ENCODE peak calls at places on chromosomes 2 and 18, in seven cellular contexts. V is KG1, W is NCI-H1694 treated with DMSO at 0.1 percent for 48 hours, T is hippocampal formation, K is NCI-H1105, Z is right cardiac atrium, Q is NCI-H2171 treated with DMSO at 0.1 percent for 48 hours. B is an unnamed sample.

GRCh38 chr2:18487266-18487665 is 73.2 kb downstream of the RDH14 start:
- DNase-seq in Q (no peak), W (no peak), Z (no peak), K (no peak), T (no peak), V (no peak), B (no peak)

GRCh38 chr2:177056540-177056939 is 156.1 kb upstream of the HNRNPA3 start:
- DNase-seq in T (no peak), Q (no peak), K (no peak), W (no peak), Z (no peak), V (no peak), B (no peak)

GRCh38 chr2:56184500-56184996 is 758 bp downstream of the CCDC85A start:
- DNase-seq in Q (peak; percentile 41), Z (no peak), V (no peak), K (peak; percentile 44), T (peak; percentile 29), W (no peak), B (no peak)

GRCh38 chr18:13540783-13541182 is 185.6 kb downstream of the FAM210A start:
- DNase-seq in T (no peak), K (no peak), V (no peak), W (no peak), Q (no peak), Z (no peak), B (no peak)

GRCh38 chr2:23554054-23554697 is 169.2 kb downstream of the KLHL29 start:
- DNase-seq in W (no peak), Z (peak; percentile 73), V (no peak), T (no peak), K (no peak), Q (no peak), B (no peak)

GRCh38 chr2:53777134-53777533 is 9.5 kb downstream of the CHAC2 start:
- DNase-seq in V (no peak), W (no peak), K (no peak), Z (no peak), Q (no peak), T (no peak), B (no peak)

GRCh38 chr2:70367722-70368323 is 66.0 kb upstream of the FAM136A start:
- DNase-seq in Z (no peak), Q (no peak), K (no peak), T (no peak), V (no peak), W (no peak), B (no peak)

GRCh38 chr2:53969285-53970094 is 1.3 kb downstream of the PSME4 start:
- DNase-seq in W (peak; percentile 13), T (no peak), K (peak; percentile 15), Z (no peak), Q (peak; percentile 47), V (no peak), B (peak; percentile 59)

GRCh38 chr2:119119076-119119710 is 39.4 kb downstream of the C1QL2 start:
- DNase-seq in T (no peak), Z (no peak), K (peak; percentile 5), V (no peak), W (no peak), Q (no peak), B (no peak)

GRCh38 chr2:28352726-28353125 is 39.9 kb upstream of the FOSL2 start:
- DNase-seq in Z (no peak), W (no peak), Q (no peak), T (no peak), V (no peak), K (no peak), B (no peak)

GRCh38 chr18:10067670-10068659 is 154.1 kb downstream of the VAPA start:
- DNase-seq in V (no peak), T (no peak), K (no peak), Q (no peak), W (no peak), Z (no peak), B (no peak)

GRCh38 chr2:237998530-237998929 is 31.7 kb downstream of the UBE2F start:
- DNase-seq in Z (no peak), K (no peak), W (no peak), V (no peak), T (no peak), Q (no peak), B (no peak)

GRCh38 chr2:98308068-98308467 is 38.2 kb upstream of the CNGA3 start:
- DNase-seq in V (no peak), K (no peak), Z (no peak), Q (no peak), T (no peak), W (no peak), B (no peak)

GRCh38 chr18:32213693-32214092 is 23.9 kb downstream of the MEP1B start:
- DNase-seq in T (no peak), Q (no peak), W (no peak), Z (no peak), V (no peak), K (no peak), B (no peak)

GRCh38 chr18:49170925-49171509 is 220.3 kb upstream of the SMAD7 start:
- DNase-seq in K (no peak), Z (peak; percentile 32), T (no peak), Q (no peak), V (no peak), W (no peak), B (no peak)

GRCh38 chr18:79756143-79756500 is 41.6 kb upstream of the KCNG2 start:
- DNase-seq in T (no peak), K (no peak), Q (no peak), Z (no peak), V (no peak), W (no peak), B (no peak)

GRCh38 chr2:221715783-221716386 is 143.8 kb upstream of the EPHA4 start:
- DNase-seq in K (no peak), Q (no peak), T (no peak), V (no peak), Z (no peak), W (no peak), B (no peak)

GRCh38 chr2:50401772-50402653 is 629.9 kb downstream of the NRXN1 start:
- DNase-seq in V (peak; percentile 16), Q (peak; percentile 51), T (peak; percentile 23), W (peak; percentile 65), K (peak; percentile 53), Z (peak; percentile 16), B (peak; percentile 8)